ENCODE peak calls at places on chromosomes 5 and 9, in eight cellular contexts. O, G, P, N, E, Z, V and I are unnamed samples.

GRCh38 chr5:35651002-35651756 is 33.5 kb downstream of the SPEF2 start:
- DNase-seq in Z (peak), E (peak), N (no peak), O (no peak), G (peak), V (no peak), P (peak), I (peak)

GRCh38 chr5:159286420-159287035 is 23.4 kb downstream of the UBLCP1 start:
- DNase-seq in P (no peak), E (peak), V (no peak), O (no peak), G (no peak), N (no peak), Z (peak), I (no peak)

GRCh38 chr5:94884294-94884693 is 265.8 kb downstream of the SLF1 start:
- DNase-seq in E (peak), N (no peak), Z (peak), V (no peak), P (no peak), G (no peak), O (no peak), I (no peak)

GRCh38 chr5:146796144-146796543 is 82.4 kb downstream of the PPP2R2B start:
- DNase-seq in V (no peak), O (no peak), P (no peak), N (no peak), Z (no peak), E (no peak), G (no peak), I (no peak)

GRCh38 chr5:61486476-61486875 is 154.4 kb downstream of the ZSWIM6 start:
- DNase-seq in O (no peak), E (no peak), Z (no peak), V (no peak), N (no peak), P (no peak), G (no peak), I (no peak)

GRCh38 chr5:132327278-132327959 is 33.2 kb downstream of the SLC22A4 start:
- DNase-seq in E (peak), O (no peak), V (no peak), N (no peak), Z (no peak), G (no peak), P (no peak), I (no peak)

GRCh38 chr9:132622144-132622543 is 39.7 kb downstream of the BARHL1 start:
- DNase-seq in Z (peak), N (no peak), V (no peak), O (no peak), P (no peak), E (peak), G (no peak), I (no peak)

GRCh38 chr9:106596984-106597383 is 266.0 kb upstream of the ZNF462 start:
- DNase-seq in N (no peak), Z (peak), V (no peak), G (no peak), P (no peak), O (no peak), E (no peak), I (no peak)

GRCh38 chr9:84054341-84055010 is 73.9 kb downstream of the RMI1 start:
- DNase-seq in P (no peak), G (no peak), Z (no peak), O (no peak), V (no peak), E (no peak), N (no peak), I (no peak)

GRCh38 chr5:104247260-104247659 is 684.7 kb upstream of the NUDT12 start:
- DNase-seq in E (no peak), V (no peak), P (no peak), O (no peak), N (no peak), G (no peak), Z (no peak), I (no peak)

GRCh38 chr9:34370335-34370969 is 6.2 kb downstream of the MYORG start:
- DNase-seq in G (no peak), V (no peak), E (no peak), N (no peak), O (no peak), Z (no peak), P (no peak), I (no peak)

GRCh38 chr5:171835066-171835465 is 49.4 kb downstream of the SMIM23 start:
- DNase-seq in V (no peak), E (no peak), O (no peak), N (no peak), P (no peak), Z (no peak), G (no peak), I (no peak)

GRCh38 chr5:123950701-123951100 is 438.7 kb downstream of the CSNK1G3 start:
- DNase-seq in N (no peak), E (no peak), G (no peak), P (no peak), Z (peak), V (no peak), O (no peak), I (no peak)

GRCh38 chr5:78562719-78563330 is 85.7 kb downstream of the LHFPL2 start:
- DNase-seq in V (no peak), G (no peak), Z (no peak), E (no peak), P (no peak), N (no peak), O (no peak), I (no peak)

GRCh38 chr5:132947661-132948060 is 15.8 kb downstream of the AFF4 start:
- DNase-seq in E (peak), O (no peak), Z (peak), N (no peak), G (no peak), P (no peak), V (no peak), I (no peak)

GRCh38 chr9:87007711-87008360 is 60.5 kb upstream of the GAS1 start:
- DNase-seq in G (no peak), O (no peak), E (peak), P (no peak), Z (no peak), N (no peak), V (no peak), I (no peak)

GRCh38 chr5:111075520-111075919 is 4.0 kb downstream of the TSLP start:
- DNase-seq in G (no peak), N (no peak), E (peak), P (no peak), O (no peak), V (no peak), Z (peak), I (no peak)

GRCh38 chr9:105242557-105242956 is 1.9 kb upstream of the SLC44A1 start:
- DNase-seq in V (no peak), Z (no peak), E (peak), G (no peak), O (no peak), P (no peak), N (no peak), I (no peak)

GRCh38 chr9:126146254-126147145 is 180.1 kb upstream of the MVB12B start:
- DNase-seq in V (no peak), E (no peak), G (peak), P (peak), N (no peak), Z (no peak), O (no peak), I (peak)
- TF ChIP-seq CTCF in V (no peak), E (peak), G (peak), P (peak), N (no peak), Z (peak), O (no peak), I (peak)

GRCh38 chr5:19795218-19795617 is 192.8 kb downstream of the CDH18 start:
- DNase-seq in P (no peak), G (no peak), N (no peak), O (no peak), V (no peak), E (peak), Z (peak), I (no peak)
- TF ChIP-seq CTCF in P (no peak), G (no peak), N (no peak), O (no peak), V (no peak), E (peak), Z (peak), I (no peak)

GRCh38 chr9:127543221-127543620 is 68.9 kb upstream of the STXBP1 start:
- DNase-seq in N (no peak), P (no peak), E (no peak), V (no peak), G (no peak), O (no peak), Z (no peak), I (no peak)

GRCh38 chr9:127546125-127546832 is 65.8 kb upstream of the STXBP1 start:
- DNase-seq in O (no peak), E (no peak), P (no peak), Z (no peak), V (no peak), G (no peak), N (no peak), I (no peak)

GRCh38 chr9:127543973-127544533 is 68.0 kb upstream of the STXBP1 start:
- DNase-seq in V (no peak), E (no peak), O (no peak), P (no peak), Z (no peak), N (no peak), G (no peak), I (no peak)

GRCh38 chr9:127548352-127548878 is 63.7 kb upstream of the STXBP1 start:
- DNase-seq in P (no peak), N (no peak), O (no peak), G (no peak), Z (no peak), E (no peak), V (no peak), I (no peak)

DNA sequence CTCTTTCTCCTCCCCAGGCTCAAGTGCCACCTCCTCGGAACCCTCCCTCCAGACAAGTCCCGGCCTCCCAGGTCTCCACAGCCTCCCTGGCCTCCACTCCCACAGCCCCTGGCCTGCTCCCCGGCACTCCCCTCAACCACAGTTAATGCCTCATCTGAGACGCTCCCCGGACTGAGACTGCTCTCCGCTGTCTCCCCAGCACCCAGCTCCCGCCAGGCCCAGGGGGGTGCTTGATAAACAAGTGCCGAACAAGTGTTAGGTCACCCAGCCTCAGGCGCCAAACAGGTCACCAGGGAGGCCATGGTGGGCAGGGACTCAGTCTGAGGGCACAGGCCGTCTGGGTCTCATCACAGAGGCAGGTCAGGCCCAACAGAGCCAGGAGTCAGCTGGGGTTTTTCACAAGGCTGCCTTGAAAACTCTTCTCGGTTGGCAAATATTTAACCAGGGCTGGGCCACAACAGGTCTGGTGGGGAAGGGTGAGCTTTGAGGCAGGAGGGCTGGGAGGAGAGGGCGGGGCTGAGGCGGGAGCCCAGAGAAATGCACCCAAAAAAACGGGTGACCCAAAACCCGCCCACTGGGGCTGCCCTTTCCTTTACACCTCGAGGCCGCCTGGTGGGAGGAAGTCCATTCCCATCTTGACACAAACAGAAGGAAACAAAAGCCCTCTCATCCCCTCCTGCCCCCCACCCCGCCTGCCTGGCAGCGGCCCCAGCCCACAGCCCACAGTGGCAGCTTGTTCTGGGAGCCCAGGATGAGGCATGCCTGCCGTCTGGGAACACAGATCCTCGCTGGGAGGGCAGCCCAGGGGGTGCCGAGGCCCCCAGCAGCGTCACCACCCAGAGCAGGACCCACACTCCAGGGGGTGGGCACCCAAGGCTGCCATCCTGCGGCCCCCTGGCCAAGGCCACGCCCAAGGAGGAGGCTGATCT is 66.6 kb upstream of the STXBP1 start:
- DNase-seq in G (no peak), Z (peak), O (no peak), P (no peak), N (peak), V (no peak), E (peak), I (no peak)
- TF ChIP-seq CTCF in G (no peak), Z (no peak), O (no peak), P (no peak), N (no peak), V (no peak), E (no peak), I (no peak)

GRCh38 chr5:145681686-145682085 is 153.5 kb downstream of the PRELID2 start:
- DNase-seq in G (peak), E (peak), Z (peak), P (peak), N (no peak), V (no peak), O (no peak), I (peak)
- TF ChIP-seq CTCF in G (peak), E (peak), Z (peak), P (peak), N (no peak), V (peak), O (peak), I (peak)

DNA sequence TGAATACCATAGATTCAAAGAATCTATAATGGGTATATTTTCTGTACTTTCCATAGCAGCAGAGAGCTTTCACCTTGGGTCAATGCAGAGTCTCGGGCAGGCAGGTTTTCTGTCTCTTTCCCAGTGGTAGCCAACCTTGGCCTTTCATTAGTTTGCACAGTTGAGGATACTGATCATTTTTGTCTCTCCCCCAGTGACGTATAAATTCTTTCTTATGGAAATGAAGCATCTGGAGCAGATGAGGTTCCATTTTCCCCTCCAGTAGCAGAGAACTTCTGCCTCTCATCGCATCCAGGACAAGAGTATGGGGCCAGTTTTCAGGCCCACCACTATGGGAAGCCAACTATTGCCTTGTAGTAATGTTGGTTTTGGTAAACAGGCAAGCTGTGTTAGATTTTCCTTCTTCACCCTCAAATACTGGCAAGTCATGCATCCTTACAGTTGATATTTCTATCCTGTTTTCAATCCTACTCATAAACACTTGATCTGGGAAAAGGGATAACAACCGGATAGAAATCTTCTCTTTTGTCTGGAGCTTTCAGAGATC is 845.2 kb upstream of the CDH18 start:
- DNase-seq in Z (no peak), E (no peak), N (no peak), O (no peak), P (no peak), G (no peak), V (no peak), I (no peak)
- TF ChIP-seq CTCF in Z (no peak), E (no peak), N (no peak), O (no peak), P (no peak), G (no peak), V (no peak), I (no peak)

GRCh38 chr9:76219555-76220151 is 174.6 kb downstream of the RFK start:
- DNase-seq in O (no peak), E (peak), G (no peak), P (no peak), Z (peak), N (no peak), V (no peak), I (no peak)
- TF ChIP-seq CTCF in O (peak), E (peak), G (peak), P (no peak), Z (peak), N (no peak), V (no peak), I (peak)

DNA sequence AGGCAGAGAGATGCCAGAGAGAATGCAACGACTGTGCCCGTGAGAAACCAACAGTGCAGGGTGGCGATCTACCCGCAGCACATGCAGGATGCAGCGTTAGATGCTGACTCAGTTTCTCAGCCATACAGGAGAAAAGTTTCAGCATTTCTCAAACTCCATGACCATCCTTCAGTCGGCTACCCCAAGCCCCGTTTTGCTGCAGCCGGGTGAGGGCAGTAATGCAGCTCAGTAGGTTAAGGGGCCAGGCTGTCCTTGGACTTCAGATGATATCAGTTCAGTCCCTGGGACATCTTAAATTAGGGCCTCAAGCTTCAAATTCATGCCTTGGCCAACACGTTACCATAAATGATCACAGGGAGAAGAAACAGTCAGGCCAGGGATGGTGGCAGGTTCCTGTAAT is 125.5 kb downstream of the PALM2AKAP2 start:
- DNase-seq in E (no peak), O (no peak), N (no peak), P (no peak), Z (no peak), V (no peak), G (no peak), I (no peak)
- TF ChIP-seq CTCF in E (no peak), O (no peak), N (no peak), P (no peak), Z (no peak), V (no peak), G (no peak), I (no peak)

DNA sequence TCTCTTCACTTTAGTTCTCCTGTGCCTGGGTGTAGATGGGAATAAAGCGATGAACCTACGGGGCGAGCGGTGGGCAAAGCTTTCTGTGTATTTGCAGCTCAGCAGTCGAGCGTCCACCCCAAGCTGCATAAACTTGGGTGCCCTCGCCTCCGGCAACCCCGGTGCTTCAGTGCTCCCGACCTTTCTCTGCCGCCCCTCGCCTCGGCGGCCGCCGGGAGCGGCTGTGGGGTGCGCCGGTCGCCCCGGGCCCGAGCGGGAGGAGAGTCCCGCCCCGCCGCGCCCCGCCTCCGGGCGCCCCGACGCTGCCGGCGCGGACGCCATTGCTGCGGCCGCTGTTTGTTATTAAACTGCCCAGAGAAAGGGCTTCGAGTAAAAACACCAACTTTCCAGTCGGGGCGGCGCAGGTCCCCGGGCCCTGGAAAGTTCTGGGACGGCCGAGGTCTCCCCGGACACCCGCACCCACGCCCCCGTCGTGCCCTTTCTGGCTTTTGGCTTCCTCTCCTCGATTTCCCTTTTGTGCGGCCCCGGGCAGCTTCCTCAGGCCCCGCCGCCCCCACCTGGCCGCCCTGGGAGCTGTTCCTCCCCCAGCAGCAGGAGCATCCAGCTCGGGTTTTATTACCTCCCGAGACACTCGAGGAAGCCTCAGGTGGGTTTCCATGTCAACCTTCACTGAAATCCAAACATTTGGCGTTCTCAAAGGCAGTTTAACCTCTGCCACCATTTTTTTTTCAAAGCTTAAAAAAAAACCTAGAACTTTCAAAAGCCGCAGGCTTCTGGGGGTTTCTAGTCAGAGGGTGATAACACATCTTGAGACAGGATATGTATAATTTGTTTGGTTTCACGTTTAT is 334.3 kb downstream of the CWC27 start:
- DNase-seq in O (no peak), Z (peak), P (peak), G (peak), N (peak), E (peak), V (no peak), I (peak)
- TF ChIP-seq CTCF in O (peak), Z (peak), P (peak), G (peak), N (peak), E (peak), V (no peak), I (peak)

GRCh38 chr5:168788107-168788506 is 208.9 kb upstream of the PANK3 start:
- DNase-seq in G (no peak), E (no peak), P (no peak), V (no peak), Z (no peak), N (no peak), O (no peak), I (no peak)
- TF ChIP-seq CTCF in G (no peak), E (no peak), P (no peak), V (no peak), Z (no peak), N (no peak), O (no peak), I (no peak)